ENCODE peak calls at places on chromosomes 13 and 19, in six cellular contexts. G, H, Q, B, S and M are unnamed samples.

GRCh38 chr19:45444318-45445041 is 20.8 kb upstream of the ERCC1 start:
- DNase-seq in G (no peak), H (peak), Q (peak), B (peak), S (peak), M (peak)

GRCh38 chr13:37495046-37495445 is 103.5 kb downstream of the POSTN start:
- DNase-seq in G (peak), H (peak), Q (no peak), B (no peak), S (no peak), M (peak)

GRCh38 chr19:11856568-11857264 is 8.2 kb downstream of the ZNF439 start:
- DNase-seq in G (no peak), H (no peak), Q (no peak), B (no peak), S (no peak), M (no peak)

GRCh38 chr13:67023088-67023893 is 206.8 kb downstream of the PCDH9 start:
- DNase-seq in G (peak), H (peak), Q (peak), B (no peak), S (peak), M (peak)

GRCh38 chr13:70310720-70311119 is 202.5 kb upstream of the KLHL1 start:
- DNase-seq in G (peak), H (no peak), Q (peak), B (no peak), S (peak), M (peak)

GRCh38 chr13:41177616-41178015 is 16.8 kb downstream of the KBTBD7 start:
- DNase-seq in G (no peak), H (no peak), Q (peak), B (no peak), S (no peak), M (no peak)

GRCh38 chr19:35184267-35184666 is 29.7 kb downstream of the FXYD5 start:
- DNase-seq in G (no peak), H (no peak), Q (no peak), B (no peak), S (no peak), M (no peak)

GRCh38 chr13:27794921-27795717 is 2.8 kb downstream of the GSX1 start:
- DNase-seq in G (no peak), H (no peak), Q (no peak), B (no peak), S (no peak), M (no peak)

GRCh38 chr13:79501538-79502232 is 20.7 kb downstream of the NDFIP2 start:
- DNase-seq in G (peak), H (no peak), Q (peak), B (no peak), S (no peak), M (peak)

GRCh38 chr13:68715651-68716050 is 1392.0 kb upstream of the ATXN8OS start:
- DNase-seq in G (peak), H (no peak), Q (no peak), B (no peak), S (no peak), M (no peak)

GRCh38 chr19:3801412-3802096 is 15.4 kb upstream of the MATK start:
- DNase-seq in G (no peak), H (peak), Q (no peak), B (peak), S (no peak), M (peak)

GRCh38 chr13:61110804-61111203 is 304.8 kb downstream of the PCDH20 start:
- DNase-seq in G (no peak), H (no peak), Q (no peak), B (no peak), S (no peak), M (no peak)

GRCh38 chr19:57850553-57851017 is 926 bp downstream of the ZNF587 start:
- DNase-seq in G (peak), H (peak), Q (peak), B (no peak), S (no peak), M (peak)

GRCh38 chr13:59750860-59751259 is 412.9 kb downstream of the DIAPH3 start:
- DNase-seq in G (no peak), H (peak), Q (peak), B (no peak), S (no peak), M (peak)

GRCh38 chr19:33098023-33098652 is 17.2 kb downstream of the GPATCH1 start:
- DNase-seq in G (peak), H (no peak), Q (peak), B (no peak), S (no peak), M (peak)